ENCODE peak calls at places on chromosomes 4 and X, in four cellular contexts. One of them, this sample, is unnamed.

GRCh38 chrX:134679226-134679625 is 21.0 kb upstream of the PLAC1 start:
- DNase-seq in CD8-positive, alpha-beta memory T cell: no peak
- DNase-seq in mammary epithelial cell: no peak
- DNase-seq in CD4-positive, CD25-positive, alpha-beta regulatory T cell: no peak
- DNase-seq in this sample: no peak

GRCh38 chrX:150902434-150903109 is 4.1 kb upstream of the CD99L2 start:
- DNase-seq in CD4-positive, CD25-positive, alpha-beta regulatory T cell: no peak
- DNase-seq in mammary epithelial cell: no peak
- DNase-seq in CD8-positive, alpha-beta memory T cell: no peak
- DNase-seq in this sample: no peak

GRCh38 chrX:19846995-19847790 is 40.2 kb downstream of the SH3KBP1 start:
- DNase-seq in mammary epithelial cell: peak; percentile 65
- DNase-seq in CD8-positive, alpha-beta memory T cell: no peak
- DNase-seq in CD4-positive, CD25-positive, alpha-beta regulatory T cell: no peak
- DNase-seq in this sample: no peak

GRCh38 chrX:10310502-10310901 is 153.7 kb downstream of the CLCN4 start:
- DNase-seq in CD4-positive, CD25-positive, alpha-beta regulatory T cell: no peak
- DNase-seq in mammary epithelial cell: no peak
- DNase-seq in CD8-positive, alpha-beta memory T cell: no peak
- DNase-seq in this sample: no peak

GRCh38 chr4:2812600-2812932 is 19.7 kb downstream of the SH3BP2 start:
- DNase-seq in CD4-positive, CD25-positive, alpha-beta regulatory T cell: no peak
- DNase-seq in mammary epithelial cell: no peak
- DNase-seq in CD8-positive, alpha-beta memory T cell: no peak
- DNase-seq in this sample: no peak

GRCh38 chrX:15579778-15580747 is 20.7 kb downstream of the ACE2 start:
- DNase-seq in mammary epithelial cell: peak; percentile 44
- DNase-seq in CD8-positive, alpha-beta memory T cell: no peak
- DNase-seq in CD4-positive, CD25-positive, alpha-beta regulatory T cell: no peak
- DNase-seq in this sample: no peak

GRCh38 chr4:185890196-185890595 is 78.2 kb upstream of the SORBS2 start:
- DNase-seq in CD8-positive, alpha-beta memory T cell: no peak
- DNase-seq in mammary epithelial cell: no peak
- DNase-seq in CD4-positive, CD25-positive, alpha-beta regulatory T cell: no peak
- DNase-seq in this sample: no peak

GRCh38 chrX:38600089-38600755 is 38.9 kb downstream of the TSPAN7 start:
- DNase-seq in mammary epithelial cell: no peak
- DNase-seq in CD8-positive, alpha-beta memory T cell: no peak
- DNase-seq in CD4-positive, CD25-positive, alpha-beta regulatory T cell: no peak
- DNase-seq in this sample: no peak

GRCh38 chrX:18424482-18425198 is 768 bp upstream of the CDKL5 start:
- DNase-seq in CD4-positive, CD25-positive, alpha-beta regulatory T cell: peak; percentile 7
- DNase-seq in mammary epithelial cell: peak; percentile 20
- DNase-seq in CD8-positive, alpha-beta memory T cell: no peak
- DNase-seq in this sample: peak; percentile 57

GRCh38 chr4:156677136-156677535 is 294.5 kb downstream of the PDGFC start:
- DNase-seq in CD8-positive, alpha-beta memory T cell: no peak
- DNase-seq in CD4-positive, CD25-positive, alpha-beta regulatory T cell: no peak
- DNase-seq in mammary epithelial cell: no peak
- DNase-seq in this sample: no peak

GRCh38 chrX:123755107-123755506 is 22.3 kb upstream of the THOC2 start:
- DNase-seq in CD8-positive, alpha-beta memory T cell: no peak
- DNase-seq in CD4-positive, CD25-positive, alpha-beta regulatory T cell: no peak
- DNase-seq in mammary epithelial cell: no peak
- DNase-seq in this sample: no peak

GRCh38 chrX:75893281-75893680 is 108.2 kb upstream of the MAGEE2 start:
- DNase-seq in CD8-positive, alpha-beta memory T cell: no peak
- DNase-seq in CD4-positive, CD25-positive, alpha-beta regulatory T cell: no peak
- DNase-seq in mammary epithelial cell: no peak
- DNase-seq in this sample: no peak

GRCh38 chrX:119729408-119730201 is 28.8 kb upstream of the SOWAHD start:
- DNase-seq in mammary epithelial cell: peak; percentile 34
- DNase-seq in CD8-positive, alpha-beta memory T cell: peak; percentile 61
- DNase-seq in CD4-positive, CD25-positive, alpha-beta regulatory T cell: peak; percentile 46
- DNase-seq in this sample: peak; percentile 64

GRCh38 chr4:152243890-152244595 is 291.8 kb downstream of the FBXW7 start:
- DNase-seq in CD8-positive, alpha-beta memory T cell: no peak
- DNase-seq in CD4-positive, CD25-positive, alpha-beta regulatory T cell: no peak
- DNase-seq in mammary epithelial cell: no peak
- DNase-seq in this sample: no peak

GRCh38 chr4:106502106-106502699 is 133.6 kb upstream of the GIMD1 start:
- DNase-seq in mammary epithelial cell: peak; percentile 52
- DNase-seq in CD4-positive, CD25-positive, alpha-beta regulatory T cell: no peak
- DNase-seq in CD8-positive, alpha-beta memory T cell: no peak
- DNase-seq in this sample: peak; percentile 73

GRCh38 chr4:164136181-164136616 is 617.7 kb upstream of the SMIM31 start:
- DNase-seq in CD4-positive, CD25-positive, alpha-beta regulatory T cell: no peak
- DNase-seq in CD8-positive, alpha-beta memory T cell: no peak
- DNase-seq in mammary epithelial cell: peak; percentile 7
- DNase-seq in this sample: no peak

GRCh38 chrX:109890910-109891502 is 111.9 kb upstream of the TMEM164 start:
- DNase-seq in CD8-positive, alpha-beta memory T cell: peak; percentile 29
- DNase-seq in CD4-positive, CD25-positive, alpha-beta regulatory T cell: peak; percentile 13
- DNase-seq in mammary epithelial cell: peak; percentile 34
- DNase-seq in this sample: peak; percentile 58

GRCh38 chr4:76984127-76984526 is 34.6 kb downstream of the SEPTIN11 start:
- DNase-seq in CD8-positive, alpha-beta memory T cell: peak; percentile 39
- DNase-seq in mammary epithelial cell: peak; percentile 24
- DNase-seq in CD4-positive, CD25-positive, alpha-beta regulatory T cell: no peak
- DNase-seq in this sample: no peak

GRCh38 chrX:119468186-119468929 is at the start of gene SLC25A5:
- DNase-seq in CD4-positive, CD25-positive, alpha-beta regulatory T cell: peak; percentile 77
- DNase-seq in mammary epithelial cell: peak; percentile 80
- DNase-seq in CD8-positive, alpha-beta memory T cell: peak; percentile 79
- DNase-seq in this sample: peak; percentile 94

GRCh38 chrX:81489987-81490386 is 288.1 kb downstream of the SH3BGRL start:
- DNase-seq in CD8-positive, alpha-beta memory T cell: no peak
- DNase-seq in mammary epithelial cell: no peak
- DNase-seq in CD4-positive, CD25-positive, alpha-beta regulatory T cell: no peak
- DNase-seq in this sample: no peak

GRCh38 chrX:15349046-15349445 is 13.7 kb upstream of the PIGA start:
- DNase-seq in CD4-positive, CD25-positive, alpha-beta regulatory T cell: no peak
- DNase-seq in CD8-positive, alpha-beta memory T cell: peak; percentile 3
- DNase-seq in mammary epithelial cell: peak; percentile 64
- DNase-seq in this sample: no peak

GRCh38 chr4:137610960-137611359 is 78.7 kb upstream of the PCDH18 start:
- DNase-seq in CD4-positive, CD25-positive, alpha-beta regulatory T cell: no peak
- DNase-seq in mammary epithelial cell: no peak
- DNase-seq in CD8-positive, alpha-beta memory T cell: no peak
- DNase-seq in this sample: no peak

GRCh38 chrX:63855896-63856295 is 70.9 kb upstream of the ARHGEF9 start:
- DNase-seq in CD4-positive, CD25-positive, alpha-beta regulatory T cell: no peak
- DNase-seq in mammary epithelial cell: peak; percentile 37
- DNase-seq in CD8-positive, alpha-beta memory T cell: no peak
- DNase-seq in this sample: no peak

GRCh38 chr4:164601653-164602052 is 152.3 kb upstream of the SMIM31 start:
- DNase-seq in CD4-positive, CD25-positive, alpha-beta regulatory T cell: no peak
- DNase-seq in mammary epithelial cell: no peak
- DNase-seq in CD8-positive, alpha-beta memory T cell: no peak
- DNase-seq in this sample: no peak

GRCh38 chr4:165537028-165537648 is 158.3 kb downstream of the CPE start:
- DNase-seq in CD4-positive, CD25-positive, alpha-beta regulatory T cell: no peak
- DNase-seq in CD8-positive, alpha-beta memory T cell: peak; percentile 5
- DNase-seq in mammary epithelial cell: peak; percentile 37
- DNase-seq in this sample: no peak

GRCh38 chr4:140068247-140068646 is 85.7 kb downstream of the MAML3 start:
- DNase-seq in mammary epithelial cell: no peak
- DNase-seq in CD4-positive, CD25-positive, alpha-beta regulatory T cell: no peak
- DNase-seq in CD8-positive, alpha-beta memory T cell: no peak
- DNase-seq in this sample: no peak

GRCh38 chr4:172802041-172802440 is 366.6 kb upstream of the GALNT7 start:
- DNase-seq in mammary epithelial cell: no peak
- DNase-seq in CD8-positive, alpha-beta memory T cell: no peak
- DNase-seq in CD4-positive, CD25-positive, alpha-beta regulatory T cell: no peak
- DNase-seq in this sample: no peak

GRCh38 chr4:168309781-168310180 is 8.8 kb downstream of the DDX60 start:
- DNase-seq in CD8-positive, alpha-beta memory T cell: no peak
- DNase-seq in mammary epithelial cell: no peak
- DNase-seq in CD4-positive, CD25-positive, alpha-beta regulatory T cell: no peak
- DNase-seq in this sample: no peak

GRCh38 chrX:134764202-134764785 is 106.0 kb upstream of the PLAC1 start:
- DNase-seq in CD4-positive, CD25-positive, alpha-beta regulatory T cell: no peak
- DNase-seq in mammary epithelial cell: peak; percentile 30
- DNase-seq in CD8-positive, alpha-beta memory T cell: peak; percentile 16
- DNase-seq in this sample: no peak

GRCh38 chr4:28225005-28225404 is 1364.4 kb downstream of the STIM2 start:
- DNase-seq in CD8-positive, alpha-beta memory T cell: no peak
- DNase-seq in mammary epithelial cell: peak; percentile 52
- DNase-seq in CD4-positive, CD25-positive, alpha-beta regulatory T cell: no peak
- DNase-seq in this sample: no peak

GRCh38 chrX:137566746-137567473 is 983 bp downstream of the ZIC3 start:
- DNase-seq in CD4-positive, CD25-positive, alpha-beta regulatory T cell: no peak
- DNase-seq in CD8-positive, alpha-beta memory T cell: no peak
- DNase-seq in mammary epithelial cell: no peak
- DNase-seq in this sample: no peak

GRCh38 chrX:30955687-30956086 is 66.6 kb upstream of the TAB3 start:
- DNase-seq in CD8-positive, alpha-beta memory T cell: no peak
- DNase-seq in CD4-positive, CD25-positive, alpha-beta regulatory T cell: no peak
- DNase-seq in mammary epithelial cell: no peak
- DNase-seq in this sample: no peak

GRCh38 chr4:164956766-164957643 is 20.5 kb downstream of the TRIM61 start:
- DNase-seq in CD8-positive, alpha-beta memory T cell: peak; percentile 60
- DNase-seq in mammary epithelial cell: peak; percentile 69
- DNase-seq in CD4-positive, CD25-positive, alpha-beta regulatory T cell: peak; percentile 55
- DNase-seq in this sample: peak; percentile 91

GRCh38 chrX:107562482-107562881 is 65.8 kb upstream of the PRPS1 start:
- DNase-seq in CD4-positive, CD25-positive, alpha-beta regulatory T cell: no peak
- DNase-seq in mammary epithelial cell: peak; percentile 31
- DNase-seq in CD8-positive, alpha-beta memory T cell: no peak
- DNase-seq in this sample: no peak

GRCh38 chr4:27007507-27007906 is 146.9 kb downstream of the STIM2 start:
- DNase-seq in mammary epithelial cell: no peak
- DNase-seq in CD8-positive, alpha-beta memory T cell: no peak
- DNase-seq in CD4-positive, CD25-positive, alpha-beta regulatory T cell: no peak
- DNase-seq in this sample: no peak

GRCh38 chr4:83408958-83409357 is 46.7 kb downstream of the HELQ start:
- DNase-seq in CD8-positive, alpha-beta memory T cell: no peak
- DNase-seq in mammary epithelial cell: no peak
- DNase-seq in CD4-positive, CD25-positive, alpha-beta regulatory T cell: no peak
- DNase-seq in this sample: no peak

GRCh38 chr4:83417566-83417965 is 38.1 kb downstream of the HELQ start:
- DNase-seq in CD8-positive, alpha-beta memory T cell: no peak
- DNase-seq in CD4-positive, CD25-positive, alpha-beta regulatory T cell: no peak
- DNase-seq in mammary epithelial cell: no peak
- DNase-seq in this sample: no peak

DNA sequence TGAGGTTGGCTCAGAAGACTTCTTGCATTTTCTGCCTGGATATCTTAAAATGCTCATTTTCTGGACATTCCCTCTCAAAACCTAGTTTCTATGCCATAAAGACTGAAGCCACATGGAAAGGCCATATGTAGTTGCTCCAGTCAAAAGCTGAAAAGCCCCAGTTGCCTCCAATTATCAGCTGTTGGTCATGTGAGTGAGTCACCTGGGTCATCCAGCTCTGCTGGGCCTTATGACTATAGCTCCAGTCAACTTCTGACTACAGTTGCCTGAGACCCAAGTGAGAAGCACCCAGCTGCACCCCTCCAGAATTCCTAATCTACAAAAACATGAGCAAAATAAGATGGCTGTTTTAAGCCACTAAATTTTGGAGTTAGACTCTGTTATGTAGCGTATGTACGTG is 41.9 kb downstream of the HELQ start:
- DNase-seq in mammary epithelial cell: peak; percentile 6
- DNase-seq in CD4-positive, CD25-positive, alpha-beta regulatory T cell: no peak
- DNase-seq in CD8-positive, alpha-beta memory T cell: no peak
- DNase-seq in this sample: no peak
- H3K36me3 ChIP-seq in mammary epithelial cell: peaks cover 7% of the 10 kb centered on the region
- H3K36me3 ChIP-seq in CD4-positive, CD25-positive, alpha-beta regulatory T cell: peaks cover 65% of the 10 kb centered on the region
- H3K36me3 ChIP-seq in CD8-positive, alpha-beta memory T cell: peaks cover 26% of the 10 kb centered on the region
- H3K36me3 ChIP-seq in this sample: peaks cover 60% of the 10 kb centered on the region

DNA sequence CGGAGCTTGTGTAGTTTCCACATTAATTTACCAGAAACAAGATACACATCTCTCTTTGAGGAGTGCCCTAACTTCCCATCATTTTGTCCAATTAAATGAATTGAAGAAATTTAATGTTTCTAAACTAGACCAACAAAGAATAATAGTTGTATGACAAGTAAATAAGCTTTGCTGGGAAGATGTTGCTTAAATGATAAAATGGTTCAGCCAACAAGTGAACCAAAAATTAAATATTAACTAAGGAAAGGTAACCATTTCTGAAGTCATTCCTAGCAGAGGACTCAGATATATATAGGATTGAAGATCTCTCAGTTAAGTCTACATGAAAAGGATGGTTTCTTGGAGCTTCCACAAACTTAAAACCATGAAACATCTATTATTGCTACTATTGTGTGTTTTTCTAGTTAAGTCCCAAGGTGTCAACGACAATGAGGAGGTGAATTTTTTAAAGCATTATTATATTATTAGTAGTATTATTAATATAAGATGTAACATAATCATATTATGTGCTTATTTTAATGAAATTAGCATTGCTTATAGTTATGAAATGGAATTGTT is at the start of gene FGB:
- DNase-seq in CD4-positive, CD25-positive, alpha-beta regulatory T cell: no peak
- DNase-seq in mammary epithelial cell: no peak
- DNase-seq in CD8-positive, alpha-beta memory T cell: no peak
- DNase-seq in this sample: no peak
- H3K4me1 ChIP-seq in CD4-positive, CD25-positive, alpha-beta regulatory T cell: no peaks in the 10 kb centered on the region
- H3K4me1 ChIP-seq in mammary epithelial cell: peaks cover 23% of the 10 kb centered on the region
- H3K4me1 ChIP-seq in CD8-positive, alpha-beta memory T cell: no peaks in the 10 kb centered on the region
- H3K4me1 ChIP-seq in this sample: no peaks in the 10 kb centered on the region

DNA sequence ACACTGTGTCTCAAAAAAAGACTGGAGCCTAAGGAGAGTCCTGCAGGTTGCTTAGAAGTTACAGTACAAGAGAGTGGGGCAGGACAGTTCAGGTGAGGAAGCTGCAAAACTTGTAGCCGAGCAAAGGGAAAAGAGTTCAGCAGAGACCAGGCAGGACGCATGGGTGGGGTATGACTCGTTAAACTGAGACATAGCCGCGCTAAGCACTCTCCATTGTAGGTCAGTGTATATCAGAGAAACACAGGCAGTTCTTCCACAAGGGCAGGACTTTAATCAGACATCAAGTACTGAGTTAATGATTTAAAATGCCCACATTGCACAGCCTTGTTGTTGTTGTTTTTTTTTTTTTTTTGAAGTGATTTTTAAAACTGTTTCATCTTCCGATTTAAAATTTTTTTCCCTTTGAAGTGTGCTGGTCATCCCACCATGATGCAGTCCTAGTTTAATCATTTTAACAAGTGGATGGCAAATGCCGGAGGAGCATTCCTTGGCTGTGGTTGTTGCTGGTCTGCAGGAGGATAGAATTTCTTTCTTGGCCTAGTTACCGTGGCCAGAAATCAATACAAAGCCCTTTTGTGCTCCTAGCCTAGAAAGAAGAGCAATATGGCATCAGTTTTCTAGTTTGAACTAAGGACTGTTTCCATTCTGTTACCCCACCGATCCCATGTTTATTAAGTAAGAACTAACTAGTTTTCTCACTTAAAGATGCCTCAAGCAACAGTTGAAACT is 10.3 kb downstream of the LAP3 start:
- DNase-seq in mammary epithelial cell: no peak
- DNase-seq in CD8-positive, alpha-beta memory T cell: no peak
- DNase-seq in CD4-positive, CD25-positive, alpha-beta regulatory T cell: no peak
- DNase-seq in this sample: no peak
- H3K36me3 ChIP-seq in mammary epithelial cell: peaks cover 19% of the 10 kb centered on the region
- H3K36me3 ChIP-seq in CD8-positive, alpha-beta memory T cell: peaks cover 59% of the 10 kb centered on the region
- H3K36me3 ChIP-seq in CD4-positive, CD25-positive, alpha-beta regulatory T cell: peaks cover 91% of the 10 kb centered on the region
- H3K36me3 ChIP-seq in this sample: peaks cover 98% of the 10 kb centered on the region

GRCh38 chrX:74800062-74800461 is 125.2 kb downstream of the NEXMIF start:
- DNase-seq in mammary epithelial cell: no peak
- DNase-seq in CD4-positive, CD25-positive, alpha-beta regulatory T cell: no peak
- DNase-seq in CD8-positive, alpha-beta memory T cell: no peak
- DNase-seq in this sample: no peak

GRCh38 chrX:74804574-74804973 is 120.7 kb downstream of the NEXMIF start:
- DNase-seq in CD4-positive, CD25-positive, alpha-beta regulatory T cell: no peak
- DNase-seq in CD8-positive, alpha-beta memory T cell: no peak
- DNase-seq in mammary epithelial cell: no peak
- DNase-seq in this sample: no peak
- H3K4me1 ChIP-seq in CD4-positive, CD25-positive, alpha-beta regulatory T cell: no peaks in the 10 kb centered on the region
- H3K4me1 ChIP-seq in CD8-positive, alpha-beta memory T cell: no peaks in the 10 kb centered on the region
- H3K4me1 ChIP-seq in mammary epithelial cell: no peaks in the 10 kb centered on the region
- H3K4me1 ChIP-seq in this sample: no peaks in the 10 kb centered on the region